ENCODE peak calls at places on chromosome 22, in seven cellular contexts. One of them, this sample, is unnamed.

GRCh38 chr22:23769321-23769965 is 1.7 kb upstream of the CHCHD10 start:
- DNase-seq in left ventricle myocardium inferior: no peak
- DNase-seq in PC-3: no peak
- DNase-seq in endothelial cell: no peak
- DNase-seq in mucosa of descending colon: no peak
- DNase-seq in lower lobe of right lung: no peak
- DNase-seq in breast epithelium: no peak
- DNase-seq in this sample: no peak

GRCh38 chr22:29150701-29151100 is 55.0 kb upstream of the EMID1 start:
- DNase-seq in mucosa of descending colon: no peak
- DNase-seq in breast epithelium: no peak
- DNase-seq in left ventricle myocardium inferior: no peak
- DNase-seq in PC-3: no peak
- DNase-seq in endothelial cell: no peak
- DNase-seq in lower lobe of right lung: no peak
- DNase-seq in this sample: no peak

GRCh38 chr22:27635852-27636251 is 165.7 kb downstream of the MN1 start:
- DNase-seq in left ventricle myocardium inferior: no peak
- DNase-seq in endothelial cell: no peak
- DNase-seq in PC-3: no peak
- DNase-seq in mucosa of descending colon: no peak
- DNase-seq in lower lobe of right lung: no peak
- DNase-seq in breast epithelium: no peak
- DNase-seq in this sample: no peak

GRCh38 chr22:19174106-19175025 is 4.2 kb downstream of the SLC25A1 start:
- DNase-seq in mucosa of descending colon: no peak
- DNase-seq in endothelial cell: no peak
- DNase-seq in lower lobe of right lung: no peak
- DNase-seq in PC-3: peak; percentile 21
- DNase-seq in left ventricle myocardium inferior: no peak
- DNase-seq in breast epithelium: no peak
- DNase-seq in this sample: no peak

GRCh38 chr22:20239951-20240773 is 28.0 kb downstream of the RTN4R start:
- DNase-seq in mucosa of descending colon: no peak
- DNase-seq in lower lobe of right lung: no peak
- DNase-seq in endothelial cell: peak; percentile 69
- DNase-seq in PC-3: no peak
- DNase-seq in breast epithelium: no peak
- DNase-seq in left ventricle myocardium inferior: peak; percentile 29
- DNase-seq in this sample: no peak

GRCh38 chr22:50242406-50242949 is 2.3 kb downstream of the TUBGCP6 start:
- DNase-seq in left ventricle myocardium inferior: no peak
- DNase-seq in mucosa of descending colon: no peak
- DNase-seq in breast epithelium: no peak
- DNase-seq in endothelial cell: no peak
- DNase-seq in lower lobe of right lung: no peak
- DNase-seq in PC-3: peak; percentile 18
- DNase-seq in this sample: no peak

GRCh38 chr22:32411388-32411787 is 659 bp downstream of the RTCB start:
- DNase-seq in left ventricle myocardium inferior: no peak
- DNase-seq in endothelial cell: no peak
- DNase-seq in breast epithelium: no peak
- DNase-seq in PC-3: peak; percentile 58
- DNase-seq in lower lobe of right lung: no peak
- DNase-seq in mucosa of descending colon: no peak
- DNase-seq in this sample: peak; percentile 25

GRCh38 chr22:23903328-23903971 is 9.3 kb downstream of the MIF start:
- DNase-seq in breast epithelium: no peak
- DNase-seq in PC-3: no peak
- DNase-seq in endothelial cell: no peak
- DNase-seq in mucosa of descending colon: no peak
- DNase-seq in left ventricle myocardium inferior: no peak
- DNase-seq in lower lobe of right lung: no peak
- DNase-seq in this sample: no peak

GRCh38 chr22:26394787-26395186 is 34.3 kb upstream of the ASPHD2 start:
- DNase-seq in PC-3: no peak
- DNase-seq in left ventricle myocardium inferior: no peak
- DNase-seq in endothelial cell: no peak
- DNase-seq in mucosa of descending colon: no peak
- DNase-seq in lower lobe of right lung: no peak
- DNase-seq in breast epithelium: no peak
- DNase-seq in this sample: no peak

GRCh38 chr22:24289781-24290181 is 19.1 kb downstream of the SPECC1L start:
- DNase-seq in breast epithelium: no peak
- DNase-seq in left ventricle myocardium inferior: no peak
- DNase-seq in mucosa of descending colon: no peak
- DNase-seq in lower lobe of right lung: no peak
- DNase-seq in PC-3: no peak
- DNase-seq in endothelial cell: no peak
- DNase-seq in this sample: no peak

GRCh38 chr22:49503321-49503720 is 324.4 kb downstream of the BRD1 start:
- DNase-seq in lower lobe of right lung: no peak
- DNase-seq in breast epithelium: no peak
- DNase-seq in endothelial cell: no peak
- DNase-seq in mucosa of descending colon: no peak
- DNase-seq in PC-3: no peak
- DNase-seq in left ventricle myocardium inferior: no peak
- DNase-seq in this sample: no peak

GRCh38 chr22:49152146-49152929 is 675.3 kb downstream of the BRD1 start:
- DNase-seq in breast epithelium: no peak
- DNase-seq in left ventricle myocardium inferior: no peak
- DNase-seq in endothelial cell: no peak
- DNase-seq in mucosa of descending colon: no peak
- DNase-seq in PC-3: no peak
- DNase-seq in lower lobe of right lung: no peak
- DNase-seq in this sample: no peak

GRCh38 chr22:19955241-19956128 is 13.9 kb upstream of the TXNRD2 start:
- DNase-seq in lower lobe of right lung: peak; percentile 37
- DNase-seq in endothelial cell: no peak
- DNase-seq in left ventricle myocardium inferior: no peak
- DNase-seq in PC-3: no peak
- DNase-seq in breast epithelium: no peak
- DNase-seq in mucosa of descending colon: no peak
- DNase-seq in this sample: no peak

GRCh38 chr22:44814266-44815098 is 62.1 kb downstream of the ARHGAP8 start:
- DNase-seq in endothelial cell: no peak
- DNase-seq in PC-3: no peak
- DNase-seq in breast epithelium: no peak
- DNase-seq in mucosa of descending colon: no peak
- DNase-seq in lower lobe of right lung: no peak
- DNase-seq in left ventricle myocardium inferior: peak; percentile 2
- DNase-seq in this sample: no peak

GRCh38 chr22:37194750-37195149 is 6.7 kb upstream of the C1QTNF6 start:
- DNase-seq in mucosa of descending colon: no peak
- DNase-seq in lower lobe of right lung: peak; percentile 6
- DNase-seq in breast epithelium: peak; percentile 9
- DNase-seq in left ventricle myocardium inferior: no peak
- DNase-seq in PC-3: no peak
- DNase-seq in endothelial cell: no peak
- DNase-seq in this sample: peak; percentile 1

GRCh38 chr22:37197451-37198289 is 9.6 kb upstream of the C1QTNF6 start:
- DNase-seq in PC-3: peak; percentile 92
- DNase-seq in endothelial cell: no peak
- DNase-seq in left ventricle myocardium inferior: no peak
- DNase-seq in breast epithelium: peak; percentile 76
- DNase-seq in lower lobe of right lung: peak; percentile 71
- DNase-seq in mucosa of descending colon: peak; percentile 65
- DNase-seq in this sample: peak; percentile 39

GRCh38 chr22:37198290-37199102 is 10.4 kb upstream of the C1QTNF6 start:
- DNase-seq in endothelial cell: peak; percentile 91
- DNase-seq in left ventricle myocardium inferior: peak; percentile 90
- DNase-seq in PC-3: peak; percentile 81
- DNase-seq in mucosa of descending colon: peak; percentile 97
- DNase-seq in breast epithelium: peak; percentile 85
- DNase-seq in lower lobe of right lung: peak; percentile 90
- DNase-seq in this sample: peak; percentile 96

GRCh38 chr22:37195921-37196320 is 7.9 kb upstream of the C1QTNF6 start:
- DNase-seq in mucosa of descending colon: no peak
- DNase-seq in endothelial cell: no peak
- DNase-seq in lower lobe of right lung: no peak
- DNase-seq in left ventricle myocardium inferior: no peak
- DNase-seq in PC-3: peak; percentile 11
- DNase-seq in breast epithelium: peak; percentile 12
- DNase-seq in this sample: no peak

DNA sequence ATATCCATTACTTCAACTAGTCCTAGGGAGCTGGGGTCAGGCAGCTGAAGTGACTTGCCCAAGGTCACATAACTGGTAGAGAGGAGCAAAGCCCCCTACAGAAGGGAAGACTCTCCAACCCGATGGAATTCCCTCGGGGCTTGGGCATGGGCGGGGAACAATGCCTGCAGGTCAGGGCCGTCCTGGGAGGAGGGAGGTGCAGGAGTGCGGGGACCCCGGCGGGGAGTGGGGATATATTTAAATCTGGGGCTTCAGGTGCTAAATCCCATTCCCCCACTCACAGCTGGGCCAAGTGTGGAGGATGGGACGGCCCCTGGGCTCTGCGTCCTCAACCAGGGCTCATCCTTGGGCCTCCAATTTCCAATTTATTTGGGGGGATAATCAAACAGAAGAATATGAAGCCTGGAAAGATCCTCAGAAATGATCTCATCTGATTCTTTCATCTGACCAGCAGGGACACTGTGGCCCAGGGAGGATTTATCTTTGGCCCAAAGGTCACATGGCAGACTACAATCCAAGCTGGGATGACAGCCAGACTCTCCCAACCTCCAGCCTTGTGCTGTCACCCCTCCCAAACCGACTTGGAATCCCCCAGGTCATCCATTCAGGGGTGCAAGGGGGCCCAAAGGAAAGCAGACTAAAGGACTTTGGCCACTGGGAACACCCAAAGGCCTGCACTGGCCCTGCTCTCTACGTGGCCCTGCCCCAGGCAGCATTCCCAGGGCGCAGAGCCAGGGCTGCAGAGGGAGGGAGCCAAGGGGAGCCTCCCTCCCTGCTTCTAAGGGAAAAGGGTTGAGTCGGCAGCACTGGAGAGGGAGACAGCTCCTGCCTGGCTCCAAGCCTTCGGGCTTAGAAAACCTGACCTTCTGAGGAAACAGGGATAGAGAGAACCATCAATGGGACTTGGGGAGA is 8.7 kb upstream of the C1QTNF6 start:
- DNase-seq in mucosa of descending colon: peak; percentile 89
- DNase-seq in endothelial cell: no peak
- DNase-seq in breast epithelium: peak; percentile 91
- DNase-seq in left ventricle myocardium inferior: peak; percentile 90
- DNase-seq in lower lobe of right lung: peak; percentile 80
- DNase-seq in PC-3: peak; percentile 84
- DNase-seq in this sample: no peak
- TF ChIP-seq CTCF in mucosa of descending colon: no peak
- TF ChIP-seq CTCF in endothelial cell: no peak
- TF ChIP-seq CTCF in breast epithelium: peak; percentile 35
- TF ChIP-seq CTCF in left ventricle myocardium inferior: peak; percentile 54
- TF ChIP-seq CTCF in lower lobe of right lung: no peak
- TF ChIP-seq CTCF in PC-3: no peak
- TF ChIP-seq CTCF in this sample: no peak

GRCh38 chr22:30488121-30488520 is 16.3 kb upstream of the SEC14L3 start:
- DNase-seq in endothelial cell: no peak
- DNase-seq in breast epithelium: no peak
- DNase-seq in left ventricle myocardium inferior: no peak
- DNase-seq in PC-3: no peak
- DNase-seq in lower lobe of right lung: no peak
- DNase-seq in mucosa of descending colon: no peak
- DNase-seq in this sample: peak; percentile 13

GRCh38 chr22:30486661-30487115 is 14.9 kb upstream of the SEC14L3 start:
- DNase-seq in PC-3: no peak
- DNase-seq in mucosa of descending colon: no peak
- DNase-seq in lower lobe of right lung: peak; percentile 42
- DNase-seq in endothelial cell: no peak
- DNase-seq in breast epithelium: no peak
- DNase-seq in left ventricle myocardium inferior: no peak
- DNase-seq in this sample: no peak

GRCh38 chr22:30491381-30491780 is 14.1 kb downstream of the SEC14L4 start:
- DNase-seq in lower lobe of right lung: peak; percentile 15
- DNase-seq in left ventricle myocardium inferior: no peak
- DNase-seq in breast epithelium: no peak
- DNase-seq in mucosa of descending colon: no peak
- DNase-seq in PC-3: no peak
- DNase-seq in endothelial cell: no peak
- DNase-seq in this sample: no peak

GRCh38 chr22:30492144-30492543 is 13.4 kb downstream of the SEC14L4 start:
- DNase-seq in mucosa of descending colon: no peak
- DNase-seq in endothelial cell: no peak
- DNase-seq in left ventricle myocardium inferior: no peak
- DNase-seq in breast epithelium: no peak
- DNase-seq in PC-3: no peak
- DNase-seq in lower lobe of right lung: peak; percentile 32
- DNase-seq in this sample: no peak

GRCh38 chr22:30490399-30490798 is 15.1 kb downstream of the SEC14L4 start:
- DNase-seq in breast epithelium: no peak
- DNase-seq in lower lobe of right lung: peak; percentile 46
- DNase-seq in endothelial cell: no peak
- DNase-seq in mucosa of descending colon: peak; percentile 19
- DNase-seq in left ventricle myocardium inferior: no peak
- DNase-seq in PC-3: no peak
- DNase-seq in this sample: no peak
- TF ChIP-seq CTCF in breast epithelium: no peak
- TF ChIP-seq CTCF in lower lobe of right lung: no peak
- TF ChIP-seq CTCF in endothelial cell: no peak
- TF ChIP-seq CTCF in mucosa of descending colon: no peak
- TF ChIP-seq CTCF in left ventricle myocardium inferior: no peak
- TF ChIP-seq CTCF in PC-3: no peak
- TF ChIP-seq CTCF in this sample: no peak

GRCh38 chr22:46386312-46386711 is 50.8 kb downstream of the TRMU start:
- DNase-seq in endothelial cell: no peak
- DNase-seq in mucosa of descending colon: no peak
- DNase-seq in lower lobe of right lung: no peak
- DNase-seq in left ventricle myocardium inferior: no peak
- DNase-seq in PC-3: no peak
- DNase-seq in breast epithelium: no peak
- DNase-seq in this sample: no peak
- TF ChIP-seq CTCF in endothelial cell: peak; percentile 28
- TF ChIP-seq CTCF in mucosa of descending colon: no peak
- TF ChIP-seq CTCF in lower lobe of right lung: no peak
- TF ChIP-seq CTCF in left ventricle myocardium inferior: no peak
- TF ChIP-seq CTCF in PC-3: no peak
- TF ChIP-seq CTCF in breast epithelium: no peak
- TF ChIP-seq CTCF in this sample: no peak

GRCh38 chr22:41949297-41949965 is 2.5 kb upstream of the CENPM start:
- DNase-seq in breast epithelium: no peak
- DNase-seq in left ventricle myocardium inferior: no peak
- DNase-seq in endothelial cell: no peak
- DNase-seq in mucosa of descending colon: no peak
- DNase-seq in PC-3: no peak
- DNase-seq in lower lobe of right lung: no peak
- DNase-seq in this sample: no peak

GRCh38 chr22:41943661-41944209 is 3.2 kb downstream of the CENPM start:
- DNase-seq in lower lobe of right lung: no peak
- DNase-seq in left ventricle myocardium inferior: no peak
- DNase-seq in endothelial cell: no peak
- DNase-seq in mucosa of descending colon: peak; percentile 81
- DNase-seq in PC-3: peak; percentile 21
- DNase-seq in breast epithelium: no peak
- DNase-seq in this sample: no peak

GRCh38 chr22:41946360-41947180 is at the start of gene CENPM:
- DNase-seq in lower lobe of right lung: peak; percentile 93
- DNase-seq in left ventricle myocardium inferior: peak; percentile 92
- DNase-seq in endothelial cell: peak; percentile 94
- DNase-seq in breast epithelium: peak; percentile 95
- DNase-seq in PC-3: peak; percentile 92
- DNase-seq in mucosa of descending colon: peak; percentile 95
- DNase-seq in this sample: peak; percentile 98

GRCh38 chr22:41948142-41948541 is 1.2 kb upstream of the CENPM start:
- DNase-seq in PC-3: no peak
- DNase-seq in lower lobe of right lung: no peak
- DNase-seq in endothelial cell: no peak
- DNase-seq in left ventricle myocardium inferior: no peak
- DNase-seq in mucosa of descending colon: no peak
- DNase-seq in breast epithelium: no peak
- DNase-seq in this sample: no peak

GRCh38 chr22:41947181-41948080 is 479 bp upstream of the CENPM start:
- DNase-seq in PC-3: no peak
- DNase-seq in left ventricle myocardium inferior: no peak
- DNase-seq in breast epithelium: no peak
- DNase-seq in mucosa of descending colon: no peak
- DNase-seq in endothelial cell: no peak
- DNase-seq in lower lobe of right lung: no peak
- DNase-seq in this sample: no peak
- TF ChIP-seq CTCF in PC-3: no peak
- TF ChIP-seq CTCF in left ventricle myocardium inferior: no peak
- TF ChIP-seq CTCF in breast epithelium: no peak
- TF ChIP-seq CTCF in mucosa of descending colon: no peak
- TF ChIP-seq CTCF in endothelial cell: no peak
- TF ChIP-seq CTCF in lower lobe of right lung: no peak
- TF ChIP-seq CTCF in this sample: no peak